ENCODE peak calls at places on chromosome 10, in six cellular contexts. One of them, this sample, is unnamed.
A peak's percentile ranks its signal among the peaks of the same experiment; 100 is the strongest.

GRCh38 chr10:9253121-9253520 is 1198.6 kb downstream of the GATA3 start:
- DNase-seq in HTR-8/SVneo: no peak
- DNase-seq in RPMI8226: no peak
- DNase-seq in substantia nigra: no peak
- DNase-seq in stimulated activated CD4-positive, alpha-beta T cell treated with anti-CD3 and anti-CD28 coated beads, Interleukin-4, amount 100 ng/mL, for 4 hours: no peak
- DNase-seq in amniotic stem cell: no peak
- DNase-seq in this sample: no peak

GRCh38 chr10:23047201-23048050 is 48.0 kb upstream of the MSRB2 start:
- DNase-seq in amniotic stem cell: no peak
- DNase-seq in stimulated activated CD4-positive, alpha-beta T cell treated with anti-CD3 and anti-CD28 coated beads, Interleukin-4, amount 100 ng/mL, for 4 hours: no peak
- DNase-seq in substantia nigra: no peak
- DNase-seq in RPMI8226: no peak
- DNase-seq in HTR-8/SVneo: no peak
- DNase-seq in this sample: no peak

GRCh38 chr10:122461729-122462532 is 578 bp downstream of the HTRA1 start:
- DNase-seq in HTR-8/SVneo: no peak
- DNase-seq in amniotic stem cell: no peak
- DNase-seq in stimulated activated CD4-positive, alpha-beta T cell treated with anti-CD3 and anti-CD28 coated beads, Interleukin-4, amount 100 ng/mL, for 4 hours: no peak
- DNase-seq in RPMI8226: no peak
- DNase-seq in substantia nigra: no peak
- DNase-seq in this sample: no peak

GRCh38 chr10:111106081-111106480 is 29.3 kb downstream of the ADRA2A start:
- DNase-seq in stimulated activated CD4-positive, alpha-beta T cell treated with anti-CD3 and anti-CD28 coated beads, Interleukin-4, amount 100 ng/mL, for 4 hours: no peak
- DNase-seq in substantia nigra: no peak
- DNase-seq in HTR-8/SVneo: no peak
- DNase-seq in amniotic stem cell: no peak
- DNase-seq in RPMI8226: no peak
- DNase-seq in this sample: no peak

GRCh38 chr10:86099542-86100334 is 266.9 kb downstream of the GRID1 start:
- DNase-seq in substantia nigra: no peak
- DNase-seq in HTR-8/SVneo: no peak
- DNase-seq in amniotic stem cell: no peak
- DNase-seq in RPMI8226: no peak
- DNase-seq in stimulated activated CD4-positive, alpha-beta T cell treated with anti-CD3 and anti-CD28 coated beads, Interleukin-4, amount 100 ng/mL, for 4 hours: no peak
- DNase-seq in this sample: no peak

GRCh38 chr10:94292448-94293118 is 70.2 kb downstream of the NOC3L start:
- DNase-seq in HTR-8/SVneo: no peak
- DNase-seq in substantia nigra: no peak
- DNase-seq in RPMI8226: peak; percentile 13
- DNase-seq in amniotic stem cell: no peak
- DNase-seq in stimulated activated CD4-positive, alpha-beta T cell treated with anti-CD3 and anti-CD28 coated beads, Interleukin-4, amount 100 ng/mL, for 4 hours: no peak
- DNase-seq in this sample: peak; percentile 84

GRCh38 chr10:18607503-18607902 is 43.9 kb downstream of the NSUN6 start:
- DNase-seq in amniotic stem cell: peak; percentile 44
- DNase-seq in stimulated activated CD4-positive, alpha-beta T cell treated with anti-CD3 and anti-CD28 coated beads, Interleukin-4, amount 100 ng/mL, for 4 hours: no peak
- DNase-seq in substantia nigra: no peak
- DNase-seq in RPMI8226: peak; percentile 80
- DNase-seq in HTR-8/SVneo: peak; percentile 41
- DNase-seq in this sample: peak; percentile 62

GRCh38 chr10:119687192-119688032 is 36.2 kb downstream of the BAG3 start:
- DNase-seq in substantia nigra: no peak
- DNase-seq in stimulated activated CD4-positive, alpha-beta T cell treated with anti-CD3 and anti-CD28 coated beads, Interleukin-4, amount 100 ng/mL, for 4 hours: no peak
- DNase-seq in HTR-8/SVneo: no peak
- DNase-seq in amniotic stem cell: no peak
- DNase-seq in RPMI8226: no peak
- DNase-seq in this sample: no peak

GRCh38 chr10:113518816-113519591 is 33.8 kb upstream of the HABP2 start:
- DNase-seq in HTR-8/SVneo: no peak
- DNase-seq in substantia nigra: no peak
- DNase-seq in stimulated activated CD4-positive, alpha-beta T cell treated with anti-CD3 and anti-CD28 coated beads, Interleukin-4, amount 100 ng/mL, for 4 hours: no peak
- DNase-seq in RPMI8226: peak; percentile 15
- DNase-seq in amniotic stem cell: no peak
- DNase-seq in this sample: no peak

GRCh38 chr10:63919576-63920279 is 398.5 kb downstream of the REEP3 start:
- DNase-seq in stimulated activated CD4-positive, alpha-beta T cell treated with anti-CD3 and anti-CD28 coated beads, Interleukin-4, amount 100 ng/mL, for 4 hours: no peak
- DNase-seq in amniotic stem cell: no peak
- DNase-seq in RPMI8226: no peak
- DNase-seq in HTR-8/SVneo: no peak
- DNase-seq in substantia nigra: no peak
- DNase-seq in this sample: no peak

GRCh38 chr10:99304027-99304856 is 24.9 kb upstream of the CNNM1 start:
- DNase-seq in substantia nigra: no peak
- DNase-seq in RPMI8226: no peak
- DNase-seq in stimulated activated CD4-positive, alpha-beta T cell treated with anti-CD3 and anti-CD28 coated beads, Interleukin-4, amount 100 ng/mL, for 4 hours: no peak
- DNase-seq in HTR-8/SVneo: no peak
- DNase-seq in amniotic stem cell: no peak
- DNase-seq in this sample: no peak

GRCh38 chr10:116783011-116783655 is 40.8 kb upstream of the HSPA12A start:
- DNase-seq in stimulated activated CD4-positive, alpha-beta T cell treated with anti-CD3 and anti-CD28 coated beads, Interleukin-4, amount 100 ng/mL, for 4 hours: no peak
- DNase-seq in substantia nigra: no peak
- DNase-seq in HTR-8/SVneo: no peak
- DNase-seq in amniotic stem cell: no peak
- DNase-seq in RPMI8226: no peak
- DNase-seq in this sample: peak; percentile 71

GRCh38 chr10:120634629-120635028 is 177.6 kb downstream of the PLPP4 start:
- DNase-seq in amniotic stem cell: no peak
- DNase-seq in RPMI8226: no peak
- DNase-seq in substantia nigra: no peak
- DNase-seq in stimulated activated CD4-positive, alpha-beta T cell treated with anti-CD3 and anti-CD28 coated beads, Interleukin-4, amount 100 ng/mL, for 4 hours: no peak
- DNase-seq in HTR-8/SVneo: no peak
- DNase-seq in this sample: no peak

GRCh38 chr10:115417585-115418265 is 324.6 kb downstream of the ATRNL1 start:
- DNase-seq in stimulated activated CD4-positive, alpha-beta T cell treated with anti-CD3 and anti-CD28 coated beads, Interleukin-4, amount 100 ng/mL, for 4 hours: no peak
- DNase-seq in amniotic stem cell: no peak
- DNase-seq in substantia nigra: no peak
- DNase-seq in RPMI8226: peak; percentile 44
- DNase-seq in HTR-8/SVneo: peak; percentile 12
- DNase-seq in this sample: no peak

GRCh38 chr10:49177391-49178355 is 10.5 kb downstream of the TMEM273 start:
- DNase-seq in amniotic stem cell: peak; percentile 56
- DNase-seq in stimulated activated CD4-positive, alpha-beta T cell treated with anti-CD3 and anti-CD28 coated beads, Interleukin-4, amount 100 ng/mL, for 4 hours: peak; percentile 36
- DNase-seq in substantia nigra: no peak
- DNase-seq in RPMI8226: no peak
- DNase-seq in HTR-8/SVneo: peak; percentile 57
- DNase-seq in this sample: peak; percentile 66

GRCh38 chr10:96608262-96608661 is 21.4 kb upstream of the TM9SF3 start:
- DNase-seq in stimulated activated CD4-positive, alpha-beta T cell treated with anti-CD3 and anti-CD28 coated beads, Interleukin-4, amount 100 ng/mL, for 4 hours: no peak
- DNase-seq in amniotic stem cell: no peak
- DNase-seq in substantia nigra: no peak
- DNase-seq in HTR-8/SVneo: no peak
- DNase-seq in RPMI8226: no peak
- DNase-seq in this sample: no peak

GRCh38 chr10:105706281-105707026 is 1065.4 kb downstream of the SORCS3 start:
- DNase-seq in stimulated activated CD4-positive, alpha-beta T cell treated with anti-CD3 and anti-CD28 coated beads, Interleukin-4, amount 100 ng/mL, for 4 hours: no peak
- DNase-seq in amniotic stem cell: no peak
- DNase-seq in RPMI8226: no peak
- DNase-seq in substantia nigra: no peak
- DNase-seq in HTR-8/SVneo: no peak
- DNase-seq in this sample: no peak

GRCh38 chr10:49395741-49396665 is at the start of gene DRGX:
- DNase-seq in HTR-8/SVneo: no peak
- DNase-seq in substantia nigra: no peak
- DNase-seq in amniotic stem cell: no peak
- DNase-seq in stimulated activated CD4-positive, alpha-beta T cell treated with anti-CD3 and anti-CD28 coated beads, Interleukin-4, amount 100 ng/mL, for 4 hours: no peak
- DNase-seq in RPMI8226: no peak
- DNase-seq in this sample: no peak

GRCh38 chr10:48307584-48307983 is 1.1 kb downstream of the MAPK8 start:
- DNase-seq in RPMI8226: no peak
- DNase-seq in amniotic stem cell: no peak
- DNase-seq in substantia nigra: no peak
- DNase-seq in stimulated activated CD4-positive, alpha-beta T cell treated with anti-CD3 and anti-CD28 coated beads, Interleukin-4, amount 100 ng/mL, for 4 hours: no peak
- DNase-seq in HTR-8/SVneo: no peak
- DNase-seq in this sample: no peak

GRCh38 chr10:12513003-12513365 is 163.6 kb downstream of the CAMK1D start:
- DNase-seq in substantia nigra: no peak
- DNase-seq in stimulated activated CD4-positive, alpha-beta T cell treated with anti-CD3 and anti-CD28 coated beads, Interleukin-4, amount 100 ng/mL, for 4 hours: no peak
- DNase-seq in amniotic stem cell: no peak
- DNase-seq in RPMI8226: no peak
- DNase-seq in HTR-8/SVneo: no peak
- DNase-seq in this sample: no peak

GRCh38 chr10:97422921-97423420 is 3.0 kb upstream of the PGAM1 start:
- DNase-seq in RPMI8226: no peak
- DNase-seq in substantia nigra: no peak
- DNase-seq in HTR-8/SVneo: no peak
- DNase-seq in stimulated activated CD4-positive, alpha-beta T cell treated with anti-CD3 and anti-CD28 coated beads, Interleukin-4, amount 100 ng/mL, for 4 hours: peak; percentile 75
- DNase-seq in amniotic stem cell: peak; percentile 62
- DNase-seq in this sample: no peak

GRCh38 chr10:26380815-26381214 is 57.3 kb upstream of the APBB1IP start:
- DNase-seq in substantia nigra: no peak
- DNase-seq in stimulated activated CD4-positive, alpha-beta T cell treated with anti-CD3 and anti-CD28 coated beads, Interleukin-4, amount 100 ng/mL, for 4 hours: no peak
- DNase-seq in HTR-8/SVneo: no peak
- DNase-seq in RPMI8226: no peak
- DNase-seq in amniotic stem cell: no peak
- DNase-seq in this sample: no peak

GRCh38 chr10:71697938-71698709 is 21.5 kb downstream of the C10orf105 start:
- DNase-seq in stimulated activated CD4-positive, alpha-beta T cell treated with anti-CD3 and anti-CD28 coated beads, Interleukin-4, amount 100 ng/mL, for 4 hours: peak; percentile 60
- DNase-seq in HTR-8/SVneo: no peak
- DNase-seq in substantia nigra: no peak
- DNase-seq in RPMI8226: no peak
- DNase-seq in amniotic stem cell: no peak
- DNase-seq in this sample: no peak

GRCh38 chr10:102384053-102384452 is 11.5 kb upstream of the NFKB2 start:
- DNase-seq in substantia nigra: no peak
- DNase-seq in stimulated activated CD4-positive, alpha-beta T cell treated with anti-CD3 and anti-CD28 coated beads, Interleukin-4, amount 100 ng/mL, for 4 hours: no peak
- DNase-seq in amniotic stem cell: no peak
- DNase-seq in HTR-8/SVneo: no peak
- DNase-seq in RPMI8226: peak; percentile 18
- DNase-seq in this sample: no peak

GRCh38 chr10:91137822-91138221 is 82.6 kb upstream of the PCGF5 start:
- DNase-seq in stimulated activated CD4-positive, alpha-beta T cell treated with anti-CD3 and anti-CD28 coated beads, Interleukin-4, amount 100 ng/mL, for 4 hours: no peak
- DNase-seq in substantia nigra: no peak
- DNase-seq in amniotic stem cell: no peak
- DNase-seq in HTR-8/SVneo: no peak
- DNase-seq in RPMI8226: no peak
- DNase-seq in this sample: no peak

GRCh38 chr10:74275755-74276154 is 124.7 kb downstream of the ADK start:
- DNase-seq in RPMI8226: no peak
- DNase-seq in amniotic stem cell: no peak
- DNase-seq in substantia nigra: no peak
- DNase-seq in stimulated activated CD4-positive, alpha-beta T cell treated with anti-CD3 and anti-CD28 coated beads, Interleukin-4, amount 100 ng/mL, for 4 hours: no peak
- DNase-seq in HTR-8/SVneo: no peak
- DNase-seq in this sample: no peak

GRCh38 chr10:29355436-29355991 is 66.6 kb downstream of the LYZL1 start:
- DNase-seq in HTR-8/SVneo: no peak
- DNase-seq in RPMI8226: no peak
- DNase-seq in amniotic stem cell: no peak
- DNase-seq in stimulated activated CD4-positive, alpha-beta T cell treated with anti-CD3 and anti-CD28 coated beads, Interleukin-4, amount 100 ng/mL, for 4 hours: no peak
- DNase-seq in substantia nigra: no peak
- DNase-seq in this sample: no peak

GRCh38 chr10:593901-594457 is 95.5 kb downstream of the DIP2C start:
- DNase-seq in RPMI8226: no peak
- DNase-seq in amniotic stem cell: no peak
- DNase-seq in HTR-8/SVneo: no peak
- DNase-seq in substantia nigra: no peak
- DNase-seq in stimulated activated CD4-positive, alpha-beta T cell treated with anti-CD3 and anti-CD28 coated beads, Interleukin-4, amount 100 ng/mL, for 4 hours: no peak
- DNase-seq in this sample: no peak

GRCh38 chr10:77334501-77334900 is 303.1 kb downstream of the KCNMA1 start:
- DNase-seq in RPMI8226: no peak
- DNase-seq in stimulated activated CD4-positive, alpha-beta T cell treated with anti-CD3 and anti-CD28 coated beads, Interleukin-4, amount 100 ng/mL, for 4 hours: no peak
- DNase-seq in substantia nigra: no peak
- DNase-seq in HTR-8/SVneo: no peak
- DNase-seq in amniotic stem cell: no peak
- DNase-seq in this sample: no peak

GRCh38 chr10:16986406-16987128 is 143.0 kb downstream of the CUBN start:
- DNase-seq in HTR-8/SVneo: no peak
- DNase-seq in stimulated activated CD4-positive, alpha-beta T cell treated with anti-CD3 and anti-CD28 coated beads, Interleukin-4, amount 100 ng/mL, for 4 hours: no peak
- DNase-seq in amniotic stem cell: no peak
- DNase-seq in substantia nigra: no peak
- DNase-seq in RPMI8226: no peak
- DNase-seq in this sample: no peak

GRCh38 chr10:28806481-28806880 is 129.2 kb downstream of the BAMBI start:
- DNase-seq in RPMI8226: no peak
- DNase-seq in stimulated activated CD4-positive, alpha-beta T cell treated with anti-CD3 and anti-CD28 coated beads, Interleukin-4, amount 100 ng/mL, for 4 hours: no peak
- DNase-seq in amniotic stem cell: no peak
- DNase-seq in substantia nigra: no peak
- DNase-seq in HTR-8/SVneo: no peak
- DNase-seq in this sample: no peak

GRCh38 chr10:14925268-14925667 is 28.6 kb downstream of the DCLRE1C start:
- DNase-seq in stimulated activated CD4-positive, alpha-beta T cell treated with anti-CD3 and anti-CD28 coated beads, Interleukin-4, amount 100 ng/mL, for 4 hours: no peak
- DNase-seq in amniotic stem cell: no peak
- DNase-seq in HTR-8/SVneo: no peak
- DNase-seq in substantia nigra: no peak
- DNase-seq in RPMI8226: no peak
- DNase-seq in this sample: no peak

GRCh38 chr10:102065561-102066420 is 642 bp downstream of the HPS6 start:
- DNase-seq in substantia nigra: no peak
- DNase-seq in amniotic stem cell: no peak
- DNase-seq in RPMI8226: peak; percentile 31
- DNase-seq in stimulated activated CD4-positive, alpha-beta T cell treated with anti-CD3 and anti-CD28 coated beads, Interleukin-4, amount 100 ng/mL, for 4 hours: no peak
- DNase-seq in HTR-8/SVneo: no peak
- DNase-seq in this sample: peak; percentile 62

GRCh38 chr10:103740683-103741082 is 114.7 kb downstream of the SH3PXD2A start:
- DNase-seq in substantia nigra: no peak
- DNase-seq in HTR-8/SVneo: no peak
- DNase-seq in stimulated activated CD4-positive, alpha-beta T cell treated with anti-CD3 and anti-CD28 coated beads, Interleukin-4, amount 100 ng/mL, for 4 hours: no peak
- DNase-seq in RPMI8226: no peak
- DNase-seq in amniotic stem cell: no peak
- DNase-seq in this sample: no peak

GRCh38 chr10:48577158-48577557 is 27.7 kb downstream of the ARHGAP22 start:
- DNase-seq in RPMI8226: no peak
- DNase-seq in substantia nigra: no peak
- DNase-seq in amniotic stem cell: no peak
- DNase-seq in stimulated activated CD4-positive, alpha-beta T cell treated with anti-CD3 and anti-CD28 coated beads, Interleukin-4, amount 100 ng/mL, for 4 hours: no peak
- DNase-seq in HTR-8/SVneo: no peak
- DNase-seq in this sample: no peak

GRCh38 chr10:65751896-65752295 is 1173.9 kb upstream of the LRRTM3 start:
- DNase-seq in substantia nigra: no peak
- DNase-seq in RPMI8226: no peak
- DNase-seq in amniotic stem cell: no peak
- DNase-seq in stimulated activated CD4-positive, alpha-beta T cell treated with anti-CD3 and anti-CD28 coated beads, Interleukin-4, amount 100 ng/mL, for 4 hours: no peak
- DNase-seq in HTR-8/SVneo: no peak
- DNase-seq in this sample: no peak

GRCh38 chr10:60536529-60537114 is 146.9 kb upstream of the ANK3 start:
- DNase-seq in amniotic stem cell: no peak
- DNase-seq in substantia nigra: no peak
- DNase-seq in HTR-8/SVneo: no peak
- DNase-seq in RPMI8226: no peak
- DNase-seq in stimulated activated CD4-positive, alpha-beta T cell treated with anti-CD3 and anti-CD28 coated beads, Interleukin-4, amount 100 ng/mL, for 4 hours: peak; percentile 27
- DNase-seq in this sample: no peak

GRCh38 chr10:27030060-27030459 is 70.2 kb downstream of the ANKRD26 start:
- DNase-seq in HTR-8/SVneo: no peak
- DNase-seq in amniotic stem cell: no peak
- DNase-seq in RPMI8226: no peak
- DNase-seq in stimulated activated CD4-positive, alpha-beta T cell treated with anti-CD3 and anti-CD28 coated beads, Interleukin-4, amount 100 ng/mL, for 4 hours: no peak
- DNase-seq in substantia nigra: no peak
- DNase-seq in this sample: no peak